ENCODE peak calls at places on chromosomes 6 and 20, in six cellular contexts. O is GM12891, T is tibial nerve, F is A549, W is lower leg skin, I is heart left ventricle. M is an unnamed sample.

GRCh38 chr6:169171951-169172350 is 81.7 kb downstream of the THBS2 start:
- DNase-seq in O (no peak), T (no peak), F (no peak), W (no peak), I (no peak), M (no peak)

GRCh38 chr6:34239893-34240292 is 3.2 kb downstream of the HMGA1 start:
- DNase-seq in O (no peak), T (no peak), F (no peak), W (no peak), I (no peak), M (no peak)

GRCh38 chr20:57896017-57896416 is 186.2 kb upstream of the PMEPA1 start:
- DNase-seq in O (no peak), T (no peak), F (no peak), W (no peak), I (no peak), M (no peak)

GRCh38 chr6:3759656-3760245 is 8.2 kb upstream of the PXDC1 start:
- DNase-seq in O (no peak), T (no peak), F (no peak), W (no peak), I (no peak), M (no peak)

GRCh38 chr20:50392138-50392866 is 117.9 kb upstream of the PTPN1 start:
- DNase-seq in O (no peak), T (no peak), F (no peak), W (no peak), I (no peak), M (no peak)

GRCh38 chr20:51385941-51386530 is 156.5 kb downstream of the NFATC2 start:
- DNase-seq in O (no peak), T (no peak), F (peak), W (no peak), I (no peak), M (no peak)

GRCh38 chr6:33540768-33541167 is 39.3 kb downstream of the BAK1 start:
- DNase-seq in O (no peak), T (no peak), F (no peak), W (no peak), I (no peak), M (no peak)

GRCh38 chr20:41510847-41511453 is 107.2 kb downstream of the CHD6 start:
- DNase-seq in O (no peak), T (no peak), F (no peak), W (no peak), I (no peak), M (no peak)

GRCh38 chr6:89144358-89145041 is 1.4 kb upstream of the PM20D2 start:
- DNase-seq in O (peak), T (no peak), F (no peak), W (no peak), I (no peak), M (no peak)

GRCh38 chr6:89148016-89148750 is 2.3 kb downstream of the PM20D2 start:
- DNase-seq in O (no peak), T (no peak), F (no peak), W (no peak), I (no peak), M (no peak)

GRCh38 chr6:89146748-89147715 is 1.2 kb downstream of the PM20D2 start:
- DNase-seq in O (no peak), T (no peak), F (peak), W (no peak), I (no peak), M (no peak)

GRCh38 chr6:89145461-89145961 is 344 bp upstream of the PM20D2 start:
- DNase-seq in O (peak), T (no peak), F (peak), W (no peak), I (no peak), M (no peak)

GRCh38 chr6:89145962-89146747 is at the start of gene PM20D2:
- DNase-seq in O (peak), T (no peak), F (peak), W (no peak), I (peak), M (peak)
- TF ChIP-seq POLR2A in O (no peak), T (peak), F (peak), W (no peak), I (peak), M (no peak)

GRCh38 chr6:100466410-100467143 is 1.9 kb upstream of the SIM1 start:
- DNase-seq in O (no peak), T (no peak), F (no peak), W (no peak), I (no peak), M (no peak)

GRCh38 chr6:100464162-100464851 is 414 bp downstream of the SIM1 start:
- DNase-seq in O (no peak), T (no peak), F (no peak), W (no peak), I (no peak), M (no peak)

GRCh38 chr6:100463685-100464161 is 998 bp downstream of the SIM1 start:
- DNase-seq in O (no peak), T (no peak), F (no peak), W (no peak), I (no peak), M (no peak)

GRCh38 chr6:100465701-100466409 is 1.1 kb upstream of the SIM1 start:
- DNase-seq in O (no peak), T (no peak), F (no peak), W (no peak), I (no peak), M (no peak)

DNA sequence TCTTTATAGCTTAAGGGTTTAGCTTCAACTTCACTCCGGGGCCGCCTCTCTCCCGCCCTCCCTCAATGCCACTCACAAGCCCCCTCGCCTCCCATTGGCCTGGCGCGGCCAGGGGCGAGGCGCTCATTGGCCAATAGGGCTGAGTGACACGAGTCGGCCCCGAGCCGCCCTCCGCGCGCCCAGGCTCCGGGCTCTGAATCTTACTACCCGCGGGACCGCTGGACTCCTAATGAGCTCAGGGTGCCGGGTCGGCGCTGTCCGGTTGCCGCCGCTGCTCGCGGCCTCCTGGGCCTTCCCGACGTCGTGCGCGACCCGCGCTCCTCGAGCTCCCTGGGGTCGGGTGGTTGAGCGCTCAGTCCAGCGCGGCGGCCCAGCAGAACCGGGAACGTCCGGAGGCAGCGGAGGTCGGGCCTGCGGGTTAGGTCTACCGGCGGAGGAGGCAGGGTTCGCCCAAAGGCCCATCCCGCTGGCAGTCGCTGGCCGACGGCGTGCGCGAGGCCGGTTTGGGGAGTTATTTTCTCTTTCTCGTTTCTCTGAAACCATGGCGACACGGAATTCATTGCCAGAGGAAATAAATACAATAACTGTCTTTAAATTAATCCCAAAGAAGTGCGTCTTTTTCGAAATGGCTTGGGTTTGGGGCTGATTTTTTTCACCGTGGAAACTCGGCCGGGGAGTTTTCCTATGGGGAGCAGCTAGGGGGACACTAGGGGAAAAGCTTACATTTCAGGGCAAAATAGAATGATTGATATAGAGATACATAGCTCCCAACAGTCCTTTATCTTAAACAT is at the start of gene SIM1:
- DNase-seq in O (no peak), T (no peak), F (no peak), W (peak), I (peak), M (no peak)
- TF ChIP-seq POLR2A in O (no peak), T (no peak), F (no peak), W (no peak), I (no peak), M (no peak)

GRCh38 chr6:158869604-158870417 is 50.6 kb upstream of the EZR start:
- DNase-seq in O (peak), T (peak), F (peak), W (peak), I (peak), M (peak)
- TF ChIP-seq POLR2A in O (peak), T (no peak), F (peak), W (no peak), I (peak), M (peak)

GRCh38 chr6:96923871-96924493 is 546 bp upstream of the KLHL32 start:
- DNase-seq in O (no peak), T (no peak), F (no peak), W (peak), I (no peak), M (no peak)
- TF ChIP-seq POLR2A in O (no peak), T (no peak), F (no peak), W (no peak), I (no peak), M (no peak)

GRCh38 chr6:35905141-35905785 is 15.6 kb downstream of the SRPK1 start:
- DNase-seq in O (no peak), T (no peak), F (no peak), W (no peak), I (no peak), M (no peak)

GRCh38 chr6:35905841-35906498 is 14.9 kb downstream of the SRPK1 start:
- DNase-seq in O (no peak), T (no peak), F (no peak), W (no peak), I (no peak), M (no peak)

GRCh38 chr6:35903679-35904078 is 17.2 kb downstream of the SRPK1 start:
- DNase-seq in O (no peak), T (no peak), F (no peak), W (no peak), I (no peak), M (no peak)

GRCh38 chr6:35906499-35906846 is 14.4 kb downstream of the SRPK1 start:
- DNase-seq in O (no peak), T (no peak), F (no peak), W (no peak), I (no peak), M (no peak)

GRCh38 chr6:35907750-35908149 is 13.1 kb downstream of the SRPK1 start:
- DNase-seq in O (no peak), T (no peak), F (no peak), W (no peak), I (no peak), M (no peak)
- TF ChIP-seq POLR2A in O (peak), T (no peak), F (no peak), W (no peak), I (no peak), M (no peak)

GRCh38 chr6:149815788-149816187 is 48.4 kb downstream of the LRP11 start:
- DNase-seq in O (peak), T (no peak), F (no peak), W (no peak), I (no peak), M (no peak)

GRCh38 chr6:149823013-149823412 is 41.1 kb downstream of the LRP11 start:
- DNase-seq in O (no peak), T (no peak), F (no peak), W (no peak), I (no peak), M (no peak)

GRCh38 chr6:149821492-149821891 is 42.7 kb downstream of the LRP11 start:
- DNase-seq in O (no peak), T (no peak), F (no peak), W (no peak), I (no peak), M (no peak)

GRCh38 chr6:149820506-149820905 is 43.7 kb downstream of the LRP11 start:
- DNase-seq in O (no peak), T (no peak), F (no peak), W (no peak), I (no peak), M (no peak)
- TF ChIP-seq POLR2A in O (no peak), T (no peak), F (no peak), W (no peak), I (no peak), M (no peak)

GRCh38 chr6:152301806-152302568 is 335.2 kb downstream of the SYNE1 start:
- DNase-seq in O (peak), T (peak), F (peak), W (peak), I (peak), M (peak)
- TF ChIP-seq POLR2A in O (peak), T (peak), F (peak), W (no peak), I (peak), M (peak)

GRCh38 chr6:26027491-26028211 is 59.6 kb upstream of the HFE start:
- DNase-seq in O (no peak), T (no peak), F (no peak), W (no peak), I (no peak), M (no peak)
- TF ChIP-seq POLR2A in O (no peak), T (no peak), F (no peak), W (no peak), I (no peak), M (no peak)

GRCh38 chr6:109308018-109308492 is 74.2 kb downstream of the CD164 start:
- DNase-seq in O (no peak), T (peak), F (peak), W (peak), I (peak), M (no peak)
- TF ChIP-seq POLR2A in O (no peak), T (no peak), F (no peak), W (no peak), I (no peak), M (no peak)

M was measured in uterus.